ENCODE peak calls at places on chromosomes 13 and 19, in six cellular contexts. W is heart right ventricle, Z is GM04504, B is choroid plexus epithelial cell, H is COR-L47, P is NCI-H774. C is an unnamed sample.

GRCh38 chr13:90485441-90485840 is 862.0 kb upstream of the MIR17HG start:
- DNase-seq in W (no peak), Z (peak), B (peak), H (no peak), P (no peak), C (no peak)

GRCh38 chr13:24671367-24672117 is 8.7 kb upstream of the ATP12A start:
- DNase-seq in W (peak), Z (peak), B (peak), H (peak), P (no peak), C (no peak)

GRCh38 chr13:23987331-23987730 is 90.0 kb upstream of the C1QTNF9B start:
- DNase-seq in W (no peak), Z (peak), B (peak), H (no peak), P (no peak), C (no peak)

GRCh38 chr13:63041640-63042414 is 1626.2 kb upstream of the PCDH20 start:
- DNase-seq in W (no peak), Z (no peak), B (peak), H (no peak), P (no peak), C (no peak)

GRCh38 chr19:55549500-55550320 is 4.4 kb upstream of the SBK3 start:
- DNase-seq in W (no peak), Z (peak), B (peak), H (no peak), P (no peak), C (peak)

GRCh38 chr19:8571006-8571411 is 6.2 kb downstream of the MYO1F start:
- DNase-seq in W (peak), Z (peak), B (peak), H (no peak), P (no peak), C (no peak)

GRCh38 chr13:35879111-35879510 is 252.1 kb downstream of the DCLK1 start:
- DNase-seq in W (no peak), Z (no peak), B (no peak), H (no peak), P (no peak), C (no peak)

GRCh38 chr19:48933382-48933932 is at the start of gene DHDH:
- DNase-seq in W (peak), Z (no peak), B (peak), H (peak), P (peak), C (peak)

GRCh38 chr19:36331353-36332228 is 47.4 kb downstream of the ZFP14 start:
- DNase-seq in W (peak), Z (peak), B (peak), H (peak), P (peak), C (no peak)

GRCh38 chr19:39405930-39406655 is 554 bp upstream of the ZFP36 start:
- DNase-seq in W (peak), Z (no peak), B (peak), H (no peak), P (no peak), C (no peak)

GRCh38 chr13:110629735-110630134 is 14.4 kb downstream of the NAXD start:
- DNase-seq in W (no peak), Z (no peak), B (peak), H (no peak), P (no peak), C (no peak)

GRCh38 chr19:43524922-43525835 is 1.8 kb downstream of the ETHE1 start:
- DNase-seq in W (peak), Z (no peak), B (peak), H (no peak), P (no peak), C (no peak)

GRCh38 chr19:54724142-54724541 is at the start of gene KIR3DL3:
- DNase-seq in W (no peak), Z (no peak), B (no peak), H (no peak), P (no peak), C (no peak)

GRCh38 chr19:28436320-28436719 is 776.6 kb downstream of the UQCRFS1 start:
- DNase-seq in W (no peak), Z (no peak), B (no peak), H (no peak), P (peak), C (no peak)

C was measured in NCI-H2107.